ENCODE peak calls at places on chromosomes 13 and 19, in seven cellular contexts. H is effector memory CD8-positive, alpha-beta T cell; J is AG09309; A is stimulated activated naive B cell treated with anti-CD40 and anti-IgM and Interleukin-4, amounts not matched to agents 10 μg/mL and 1 μg/mL and 100 μg/mL, for 72 hours; Z is NCI-H510A treated with DMSO at 0.1 percent for 48 hours; C is activated naive CD4-positive, alpha-beta T cell; O is stimulated activated CD8-positive, alpha-beta memory T cell treated with anti-CD3 and anti-CD28 coated beads, Interleukin-4, amount 100 ng/mL, for 1 hour. W is an unnamed sample.

GRCh38 chr19:51696606-51697005 is 3.5 kb downstream of the SPACA6 start:
- DNase-seq in H (no peak), J (no peak), A (no peak), Z (no peak), C (no peak), O (no peak), W (no peak)

GRCh38 chr13:84902243-84902642 is 897.0 kb downstream of the SLITRK6 start:
- DNase-seq in H (no peak), J (no peak), A (no peak), Z (peak), C (no peak), O (no peak), W (no peak)

GRCh38 chr13:43273362-43273761 is 250.0 kb downstream of the DNAJC15 start:
- DNase-seq in H (no peak), J (no peak), A (no peak), Z (no peak), C (no peak), O (no peak), W (no peak)

GRCh38 chr19:15300533-15301194 is 31.7 kb downstream of the BRD4 start:
- DNase-seq in H (no peak), J (peak), A (no peak), Z (no peak), C (no peak), O (no peak), W (no peak)

GRCh38 chr13:104320446-104320845 is 1254.2 kb upstream of the SLC10A2 start:
- DNase-seq in H (no peak), J (no peak), A (no peak), Z (no peak), C (no peak), O (no peak), W (no peak)

GRCh38 chr19:2850256-2850925 is 9.1 kb downstream of the ZNF555 start:
- DNase-seq in H (no peak), J (no peak), A (no peak), Z (no peak), C (no peak), O (no peak), W (no peak)

GRCh38 chr19:38729653-38730469 is 14.4 kb downstream of the CAPN12 start:
- DNase-seq in H (peak), J (no peak), A (peak), Z (peak), C (peak), O (peak), W (peak)

GRCh38 chr19:51341066-51341465 is 873 bp downstream of the VSIG10L start:
- DNase-seq in H (no peak), J (no peak), A (no peak), Z (no peak), C (no peak), O (no peak), W (no peak)

GRCh38 chr19:1860133-1860775 is 3.1 kb downstream of the KLF16 start:
- DNase-seq in H (no peak), J (no peak), A (no peak), Z (no peak), C (peak), O (no peak), W (peak)

GRCh38 chr19:8080832-8081231 is 28.3 kb downstream of the CCL25 start:
- DNase-seq in H (no peak), J (no peak), A (no peak), Z (no peak), C (no peak), O (no peak), W (no peak)

GRCh38 chr19:55165952-55166529 is 372 bp downstream of the DNAAF3 start:
- DNase-seq in H (no peak), J (no peak), A (no peak), Z (peak), C (peak), O (no peak), W (peak)

GRCh38 chr13:35016362-35017148 is 74.5 kb downstream of the NBEA start:
- DNase-seq in H (no peak), J (no peak), A (no peak), Z (no peak), C (no peak), O (no peak), W (no peak)

W was measured in NCI-H1417.